ENCODE peak calls at places on chromosome 11, in six cellular contexts. One of them, this sample, is unnamed.

GRCh38 chr11:45106006-45106405 is 40.4 kb upstream of the PRDM11 start:
- DNase-seq in effector CD4-positive, alpha-beta T cell: no peak
- DNase-seq in stimulated activated CD4-positive, alpha-beta T cell treated with anti-CD3 and anti-CD28 coated beads, TNF-alpha, amount 100 ng/mL, for 24 hours: no peak
- DNase-seq in RWPE1: no peak
- DNase-seq in activated CD4-positive, alpha-beta T cell treated with anti-CD3 and anti-CD28 coated beads, Interleukin-2, amount 50 U/mL, for 4 hours: no peak
- DNase-seq in iris pigment epithelial cell: no peak
- DNase-seq in this sample: no peak

GRCh38 chr11:952406-953385 is 27.0 kb downstream of the AP2A2 start:
- DNase-seq in effector CD4-positive, alpha-beta T cell: no peak
- DNase-seq in stimulated activated CD4-positive, alpha-beta T cell treated with anti-CD3 and anti-CD28 coated beads, TNF-alpha, amount 100 ng/mL, for 24 hours: no peak
- DNase-seq in RWPE1: no peak
- DNase-seq in activated CD4-positive, alpha-beta T cell treated with anti-CD3 and anti-CD28 coated beads, Interleukin-2, amount 50 U/mL, for 4 hours: no peak
- DNase-seq in iris pigment epithelial cell: peak; percentile 64
- DNase-seq in this sample: no peak

GRCh38 chr11:27610946-27611345 is 89.3 kb downstream of the BDNF start:
- DNase-seq in effector CD4-positive, alpha-beta T cell: no peak
- DNase-seq in stimulated activated CD4-positive, alpha-beta T cell treated with anti-CD3 and anti-CD28 coated beads, TNF-alpha, amount 100 ng/mL, for 24 hours: no peak
- DNase-seq in RWPE1: no peak
- DNase-seq in activated CD4-positive, alpha-beta T cell treated with anti-CD3 and anti-CD28 coated beads, Interleukin-2, amount 50 U/mL, for 4 hours: no peak
- DNase-seq in iris pigment epithelial cell: no peak
- DNase-seq in this sample: no peak

GRCh38 chr11:74570266-74571061 is 21.9 kb upstream of the POLD3 start:
- DNase-seq in effector CD4-positive, alpha-beta T cell: no peak
- DNase-seq in stimulated activated CD4-positive, alpha-beta T cell treated with anti-CD3 and anti-CD28 coated beads, TNF-alpha, amount 100 ng/mL, for 24 hours: no peak
- DNase-seq in RWPE1: peak; percentile 79
- DNase-seq in activated CD4-positive, alpha-beta T cell treated with anti-CD3 and anti-CD28 coated beads, Interleukin-2, amount 50 U/mL, for 4 hours: peak; percentile 2
- DNase-seq in iris pigment epithelial cell: peak; percentile 64
- DNase-seq in this sample: no peak

GRCh38 chr11:72955466-72955865 is 141.3 kb downstream of the ATG16L2 start:
- DNase-seq in effector CD4-positive, alpha-beta T cell: no peak
- DNase-seq in stimulated activated CD4-positive, alpha-beta T cell treated with anti-CD3 and anti-CD28 coated beads, TNF-alpha, amount 100 ng/mL, for 24 hours: no peak
- DNase-seq in RWPE1: no peak
- DNase-seq in activated CD4-positive, alpha-beta T cell treated with anti-CD3 and anti-CD28 coated beads, Interleukin-2, amount 50 U/mL, for 4 hours: no peak
- DNase-seq in iris pigment epithelial cell: no peak
- DNase-seq in this sample: no peak

GRCh38 chr11:128936546-128937275 is 6.0 kb downstream of the TP53AIP1 start:
- DNase-seq in effector CD4-positive, alpha-beta T cell: no peak
- DNase-seq in stimulated activated CD4-positive, alpha-beta T cell treated with anti-CD3 and anti-CD28 coated beads, TNF-alpha, amount 100 ng/mL, for 24 hours: no peak
- DNase-seq in RWPE1: no peak
- DNase-seq in activated CD4-positive, alpha-beta T cell treated with anti-CD3 and anti-CD28 coated beads, Interleukin-2, amount 50 U/mL, for 4 hours: no peak
- DNase-seq in iris pigment epithelial cell: no peak
- DNase-seq in this sample: no peak

GRCh38 chr11:110518809-110519514 is 89.2 kb downstream of the FDX1 start:
- DNase-seq in effector CD4-positive, alpha-beta T cell: no peak
- DNase-seq in stimulated activated CD4-positive, alpha-beta T cell treated with anti-CD3 and anti-CD28 coated beads, TNF-alpha, amount 100 ng/mL, for 24 hours: no peak
- DNase-seq in RWPE1: no peak
- DNase-seq in activated CD4-positive, alpha-beta T cell treated with anti-CD3 and anti-CD28 coated beads, Interleukin-2, amount 50 U/mL, for 4 hours: no peak
- DNase-seq in iris pigment epithelial cell: peak; percentile 63
- DNase-seq in this sample: no peak

GRCh38 chr11:46127150-46127638 is 5.9 kb upstream of the PHF21A start:
- DNase-seq in effector CD4-positive, alpha-beta T cell: peak; percentile 28
- DNase-seq in stimulated activated CD4-positive, alpha-beta T cell treated with anti-CD3 and anti-CD28 coated beads, TNF-alpha, amount 100 ng/mL, for 24 hours: no peak
- DNase-seq in RWPE1: peak; percentile 87
- DNase-seq in activated CD4-positive, alpha-beta T cell treated with anti-CD3 and anti-CD28 coated beads, Interleukin-2, amount 50 U/mL, for 4 hours: peak; percentile 6
- DNase-seq in iris pigment epithelial cell: peak; percentile 84
- DNase-seq in this sample: no peak

GRCh38 chr11:33830903-33831648 is 56.8 kb upstream of the FBXO3 start:
- DNase-seq in effector CD4-positive, alpha-beta T cell: no peak
- DNase-seq in stimulated activated CD4-positive, alpha-beta T cell treated with anti-CD3 and anti-CD28 coated beads, TNF-alpha, amount 100 ng/mL, for 24 hours: no peak
- DNase-seq in RWPE1: peak; percentile 62
- DNase-seq in activated CD4-positive, alpha-beta T cell treated with anti-CD3 and anti-CD28 coated beads, Interleukin-2, amount 50 U/mL, for 4 hours: no peak
- DNase-seq in iris pigment epithelial cell: no peak
- DNase-seq in this sample: no peak

GRCh38 chr11:61297741-61298140 is 2.6 kb upstream of the VWCE start:
- DNase-seq in effector CD4-positive, alpha-beta T cell: no peak
- DNase-seq in stimulated activated CD4-positive, alpha-beta T cell treated with anti-CD3 and anti-CD28 coated beads, TNF-alpha, amount 100 ng/mL, for 24 hours: no peak
- DNase-seq in RWPE1: peak; percentile 74
- DNase-seq in activated CD4-positive, alpha-beta T cell treated with anti-CD3 and anti-CD28 coated beads, Interleukin-2, amount 50 U/mL, for 4 hours: no peak
- DNase-seq in iris pigment epithelial cell: peak; percentile 81
- DNase-seq in this sample: no peak

GRCh38 chr11:114219559-114220349 is 76.4 kb upstream of the NNMT start:
- DNase-seq in effector CD4-positive, alpha-beta T cell: no peak
- DNase-seq in stimulated activated CD4-positive, alpha-beta T cell treated with anti-CD3 and anti-CD28 coated beads, TNF-alpha, amount 100 ng/mL, for 24 hours: no peak
- DNase-seq in RWPE1: peak; percentile 25
- DNase-seq in activated CD4-positive, alpha-beta T cell treated with anti-CD3 and anti-CD28 coated beads, Interleukin-2, amount 50 U/mL, for 4 hours: no peak
- DNase-seq in iris pigment epithelial cell: peak; percentile 93
- DNase-seq in this sample: no peak

GRCh38 chr11:62922653-62923371 is 1.6 kb upstream of the CHRM1 start:
- DNase-seq in effector CD4-positive, alpha-beta T cell: no peak
- DNase-seq in stimulated activated CD4-positive, alpha-beta T cell treated with anti-CD3 and anti-CD28 coated beads, TNF-alpha, amount 100 ng/mL, for 24 hours: no peak
- DNase-seq in RWPE1: no peak
- DNase-seq in activated CD4-positive, alpha-beta T cell treated with anti-CD3 and anti-CD28 coated beads, Interleukin-2, amount 50 U/mL, for 4 hours: peak; percentile 50
- DNase-seq in iris pigment epithelial cell: no peak
- DNase-seq in this sample: no peak

GRCh38 chr11:123305601-123306000 is 110.6 kb upstream of the CLMP start:
- DNase-seq in effector CD4-positive, alpha-beta T cell: no peak
- DNase-seq in stimulated activated CD4-positive, alpha-beta T cell treated with anti-CD3 and anti-CD28 coated beads, TNF-alpha, amount 100 ng/mL, for 24 hours: no peak
- DNase-seq in RWPE1: no peak
- DNase-seq in activated CD4-positive, alpha-beta T cell treated with anti-CD3 and anti-CD28 coated beads, Interleukin-2, amount 50 U/mL, for 4 hours: no peak
- DNase-seq in iris pigment epithelial cell: no peak
- DNase-seq in this sample: no peak

GRCh38 chr11:86068138-86068861 is 584 bp downstream of the PICALM start:
- DNase-seq in effector CD4-positive, alpha-beta T cell: peak; percentile 25
- DNase-seq in stimulated activated CD4-positive, alpha-beta T cell treated with anti-CD3 and anti-CD28 coated beads, TNF-alpha, amount 100 ng/mL, for 24 hours: peak; percentile 21
- DNase-seq in RWPE1: no peak
- DNase-seq in activated CD4-positive, alpha-beta T cell treated with anti-CD3 and anti-CD28 coated beads, Interleukin-2, amount 50 U/mL, for 4 hours: peak; percentile 13
- DNase-seq in iris pigment epithelial cell: no peak
- DNase-seq in this sample: no peak

GRCh38 chr11:130089669-130090063 is 20.0 kb downstream of the APLP2 start:
- DNase-seq in effector CD4-positive, alpha-beta T cell: no peak
- DNase-seq in stimulated activated CD4-positive, alpha-beta T cell treated with anti-CD3 and anti-CD28 coated beads, TNF-alpha, amount 100 ng/mL, for 24 hours: no peak
- DNase-seq in RWPE1: no peak
- DNase-seq in activated CD4-positive, alpha-beta T cell treated with anti-CD3 and anti-CD28 coated beads, Interleukin-2, amount 50 U/mL, for 4 hours: no peak
- DNase-seq in iris pigment epithelial cell: no peak
- DNase-seq in this sample: no peak

GRCh38 chr11:57340228-57340627 is 2.1 kb downstream of the P2RX3 start:
- DNase-seq in effector CD4-positive, alpha-beta T cell: no peak
- DNase-seq in stimulated activated CD4-positive, alpha-beta T cell treated with anti-CD3 and anti-CD28 coated beads, TNF-alpha, amount 100 ng/mL, for 24 hours: no peak
- DNase-seq in RWPE1: no peak
- DNase-seq in activated CD4-positive, alpha-beta T cell treated with anti-CD3 and anti-CD28 coated beads, Interleukin-2, amount 50 U/mL, for 4 hours: no peak
- DNase-seq in iris pigment epithelial cell: peak; percentile 29
- DNase-seq in this sample: no peak

GRCh38 chr11:48055292-48056132 is 75.2 kb downstream of the PTPRJ start:
- DNase-seq in effector CD4-positive, alpha-beta T cell: peak; percentile 27
- DNase-seq in stimulated activated CD4-positive, alpha-beta T cell treated with anti-CD3 and anti-CD28 coated beads, TNF-alpha, amount 100 ng/mL, for 24 hours: peak; percentile 27
- DNase-seq in RWPE1: no peak
- DNase-seq in activated CD4-positive, alpha-beta T cell treated with anti-CD3 and anti-CD28 coated beads, Interleukin-2, amount 50 U/mL, for 4 hours: no peak
- DNase-seq in iris pigment epithelial cell: peak; percentile 77
- DNase-seq in this sample: no peak

GRCh38 chr11:5690736-5691135 is 1.1 kb downstream of the TRIM22 start:
- DNase-seq in effector CD4-positive, alpha-beta T cell: no peak
- DNase-seq in stimulated activated CD4-positive, alpha-beta T cell treated with anti-CD3 and anti-CD28 coated beads, TNF-alpha, amount 100 ng/mL, for 24 hours: no peak
- DNase-seq in RWPE1: no peak
- DNase-seq in activated CD4-positive, alpha-beta T cell treated with anti-CD3 and anti-CD28 coated beads, Interleukin-2, amount 50 U/mL, for 4 hours: no peak
- DNase-seq in iris pigment epithelial cell: peak; percentile 18
- DNase-seq in this sample: no peak

GRCh38 chr11:72751293-72752087 is 718 bp downstream of the ARAP1 start:
- DNase-seq in effector CD4-positive, alpha-beta T cell: no peak
- DNase-seq in stimulated activated CD4-positive, alpha-beta T cell treated with anti-CD3 and anti-CD28 coated beads, TNF-alpha, amount 100 ng/mL, for 24 hours: no peak
- DNase-seq in RWPE1: no peak
- DNase-seq in activated CD4-positive, alpha-beta T cell treated with anti-CD3 and anti-CD28 coated beads, Interleukin-2, amount 50 U/mL, for 4 hours: no peak
- DNase-seq in iris pigment epithelial cell: no peak
- DNase-seq in this sample: no peak

GRCh38 chr11:11463397-11463796 is 110.3 kb upstream of the CSNK2A3 start:
- DNase-seq in effector CD4-positive, alpha-beta T cell: no peak
- DNase-seq in stimulated activated CD4-positive, alpha-beta T cell treated with anti-CD3 and anti-CD28 coated beads, TNF-alpha, amount 100 ng/mL, for 24 hours: no peak
- DNase-seq in RWPE1: no peak
- DNase-seq in activated CD4-positive, alpha-beta T cell treated with anti-CD3 and anti-CD28 coated beads, Interleukin-2, amount 50 U/mL, for 4 hours: no peak
- DNase-seq in iris pigment epithelial cell: no peak
- DNase-seq in this sample: no peak

GRCh38 chr11:127255239-127255638 is 254.7 kb upstream of the KIRREL3 start:
- DNase-seq in effector CD4-positive, alpha-beta T cell: no peak
- DNase-seq in stimulated activated CD4-positive, alpha-beta T cell treated with anti-CD3 and anti-CD28 coated beads, TNF-alpha, amount 100 ng/mL, for 24 hours: no peak
- DNase-seq in RWPE1: no peak
- DNase-seq in activated CD4-positive, alpha-beta T cell treated with anti-CD3 and anti-CD28 coated beads, Interleukin-2, amount 50 U/mL, for 4 hours: no peak
- DNase-seq in iris pigment epithelial cell: no peak
- DNase-seq in this sample: no peak

GRCh38 chr11:102256251-102256650 is 61.0 kb upstream of the BIRC3 start:
- DNase-seq in effector CD4-positive, alpha-beta T cell: no peak
- DNase-seq in stimulated activated CD4-positive, alpha-beta T cell treated with anti-CD3 and anti-CD28 coated beads, TNF-alpha, amount 100 ng/mL, for 24 hours: no peak
- DNase-seq in RWPE1: peak; percentile 97
- DNase-seq in activated CD4-positive, alpha-beta T cell treated with anti-CD3 and anti-CD28 coated beads, Interleukin-2, amount 50 U/mL, for 4 hours: no peak
- DNase-seq in iris pigment epithelial cell: peak; percentile 91
- DNase-seq in this sample: no peak

GRCh38 chr11:66159585-66159984 is 89.5 kb downstream of the PACS1 start:
- DNase-seq in effector CD4-positive, alpha-beta T cell: no peak
- DNase-seq in stimulated activated CD4-positive, alpha-beta T cell treated with anti-CD3 and anti-CD28 coated beads, TNF-alpha, amount 100 ng/mL, for 24 hours: no peak
- DNase-seq in RWPE1: no peak
- DNase-seq in activated CD4-positive, alpha-beta T cell treated with anti-CD3 and anti-CD28 coated beads, Interleukin-2, amount 50 U/mL, for 4 hours: no peak
- DNase-seq in iris pigment epithelial cell: no peak
- DNase-seq in this sample: no peak

GRCh38 chr11:46603704-46604308 is 10.0 kb upstream of the AMBRA1 start:
- DNase-seq in effector CD4-positive, alpha-beta T cell: no peak
- DNase-seq in stimulated activated CD4-positive, alpha-beta T cell treated with anti-CD3 and anti-CD28 coated beads, TNF-alpha, amount 100 ng/mL, for 24 hours: no peak
- DNase-seq in RWPE1: no peak
- DNase-seq in activated CD4-positive, alpha-beta T cell treated with anti-CD3 and anti-CD28 coated beads, Interleukin-2, amount 50 U/mL, for 4 hours: no peak
- DNase-seq in iris pigment epithelial cell: no peak
- DNase-seq in this sample: no peak

GRCh38 chr11:66619080-66619554 is 2.7 kb downstream of the RBM14 start:
- DNase-seq in effector CD4-positive, alpha-beta T cell: peak; percentile 35
- DNase-seq in stimulated activated CD4-positive, alpha-beta T cell treated with anti-CD3 and anti-CD28 coated beads, TNF-alpha, amount 100 ng/mL, for 24 hours: no peak
- DNase-seq in RWPE1: peak; percentile 74
- DNase-seq in activated CD4-positive, alpha-beta T cell treated with anti-CD3 and anti-CD28 coated beads, Interleukin-2, amount 50 U/mL, for 4 hours: no peak
- DNase-seq in iris pigment epithelial cell: peak; percentile 88
- DNase-seq in this sample: no peak

GRCh38 chr11:72009156-72009555 is 10.4 kb downstream of the IL18BP start:
- DNase-seq in effector CD4-positive, alpha-beta T cell: no peak
- DNase-seq in stimulated activated CD4-positive, alpha-beta T cell treated with anti-CD3 and anti-CD28 coated beads, TNF-alpha, amount 100 ng/mL, for 24 hours: no peak
- DNase-seq in RWPE1: no peak
- DNase-seq in activated CD4-positive, alpha-beta T cell treated with anti-CD3 and anti-CD28 coated beads, Interleukin-2, amount 50 U/mL, for 4 hours: no peak
- DNase-seq in iris pigment epithelial cell: no peak
- DNase-seq in this sample: no peak